ENCODE peak calls at places on chromosomes 16 and 17, in five cellular contexts. G, A, H, J and O are unnamed samples.

GRCh38 chr17:27989046-27989445 is 53.4 kb upstream of the NLK start:
- DNase-seq in G (no peak), A (no peak), H (no peak), J (no peak), O (no peak)

GRCh38 chr16:57815987-57816745 is 13.9 kb upstream of the KIFC3 start:
- DNase-seq in G (peak), A (peak), H (peak), J (peak), O (no peak)

GRCh38 chr16:80231118-80231515 is 309.7 kb upstream of the DYNLRB2 start:
- DNase-seq in G (no peak), A (no peak), H (no peak), J (no peak), O (no peak)

GRCh38 chr16:649646-650045 is 481 bp downstream of the WDR90 start:
- DNase-seq in G (no peak), A (no peak), H (no peak), J (no peak), O (no peak)

GRCh38 chr16:49016461-49016860 is 265.2 kb downstream of the CBLN1 start:
- DNase-seq in G (no peak), A (no peak), H (no peak), J (no peak), O (no peak)

GRCh38 chr16:69107311-69107962 is 2.0 kb downstream of the HAS3 start:
- DNase-seq in G (no peak), A (no peak), H (no peak), J (no peak), O (peak)

GRCh38 chr16:74987027-74987681 is 2.2 kb upstream of the WDR59 start:
- DNase-seq in G (no peak), A (no peak), H (no peak), J (no peak), O (no peak)

GRCh38 chr16:86319871-86320270 is 190.5 kb upstream of the FOXF1 start:
- DNase-seq in G (peak), A (no peak), H (no peak), J (no peak), O (no peak)

GRCh38 chr17:43591750-43592562 is 45.8 kb upstream of the ETV4 start:
- DNase-seq in G (peak), A (no peak), H (no peak), J (no peak), O (no peak)

GRCh38 chr17:63579633-63580032 is 21.1 kb upstream of the TACO1 start:
- DNase-seq in G (no peak), A (no peak), H (no peak), J (no peak), O (no peak)

GRCh38 chr16:4385789-4386451 is 14.3 kb downstream of the VASN start:
- DNase-seq in G (no peak), A (no peak), H (no peak), J (no peak), O (no peak)

GRCh38 chr16:85570213-85570734 is 42.8 kb upstream of the GSE1 start:
- DNase-seq in G (no peak), A (no peak), H (no peak), J (no peak), O (peak)

GRCh38 chr17:81967533-81968395 is 6.8 kb upstream of the NOTUM start:
- DNase-seq in G (no peak), A (peak), H (peak), J (no peak), O (peak)

GRCh38 chr17:73182616-73183310 is 10.1 kb upstream of the COG1 start:
- DNase-seq in G (no peak), A (no peak), H (no peak), J (no peak), O (no peak)

GRCh38 chr17:78951967-78952551 is 26.9 kb upstream of the TIMP2 start:
- DNase-seq in G (no peak), A (no peak), H (no peak), J (no peak), O (no peak)

GRCh38 chr16:84049403-84050060 is 6.9 kb upstream of the SLC38A8 start:
- DNase-seq in G (no peak), A (no peak), H (no peak), J (no peak), O (no peak)

GRCh38 chr16:48076455-48077012 is 79.3 kb downstream of the ABCC12 start:
- DNase-seq in G (no peak), A (no peak), H (no peak), J (no peak), O (no peak)

GRCh38 chr17:48004973-48005372 is 32.6 kb downstream of the COPZ2 start:
- DNase-seq in G (no peak), A (no peak), H (no peak), J (no peak), O (no peak)

GRCh38 chr17:27415090-27415795 is 41.0 kb upstream of the KSR1 start:
- DNase-seq in G (no peak), A (no peak), H (no peak), J (no peak), O (no peak)

GRCh38 chr16:47320546-47321315 is 140.1 kb downstream of the ITFG1 start:
- DNase-seq in G (no peak), A (no peak), H (no peak), J (no peak), O (no peak)

GRCh38 chr17:80877095-80877828 is 114.4 kb upstream of the CHMP6 start:
- DNase-seq in G (peak), A (peak), H (no peak), J (no peak), O (peak)

GRCh38 chr17:60390881-60391418 is 983 bp downstream of the USP32 start:
- DNase-seq in G (no peak), A (peak), H (no peak), J (no peak), O (peak)

GRCh38 chr17:32876414-32877163 is at the start of gene MYO1D:
- DNase-seq in G (peak), A (peak), H (no peak), J (no peak), O (peak)

GRCh38 chr16:60318486-60318885 is 1584.4 kb upstream of the GOT2 start:
- DNase-seq in G (no peak), A (no peak), H (no peak), J (no peak), O (no peak)

GRCh38 chr17:19940722-19941464 is 36.7 kb downstream of the AKAP10 start:
- DNase-seq in G (no peak), A (no peak), H (no peak), J (peak), O (no peak)

GRCh38 chr16:11370084-11370931 is 25.0 kb downstream of the RMI2 start:
- DNase-seq in G (no peak), A (peak), H (no peak), J (no peak), O (no peak)

GRCh38 chr17:40218740-40219072 is 398 bp upstream of the WIPF2 start:
- DNase-seq in G (no peak), A (no peak), H (peak), J (no peak), O (peak)

GRCh38 chr17:20035501-20035900 is 26.3 kb downstream of the SPECC1 start:
- DNase-seq in G (no peak), A (no peak), H (no peak), J (no peak), O (no peak)

GRCh38 chr17:4125552-4125951 is 17.3 kb downstream of the ZZEF1 start:
- DNase-seq in G (no peak), A (no peak), H (no peak), J (no peak), O (no peak)

GRCh38 chr17:57521606-57522435 is 223.3 kb downstream of the CCDC182 start:
- DNase-seq in G (peak), A (peak), H (no peak), J (no peak), O (no peak)